ENCODE peak calls at places on chromosome 20, in ten cellular contexts. J is heart right ventricle, A is body of pancreas, W is dorsolateral prefrontal cortex, D is colonic mucosa, B is psoas muscle, G is suprapubic skin, Q is NB4, F is neural crest cell, V is HCT116. N is an unnamed sample.

GRCh38 chr20:7516631-7517051 is 423.6 kb downstream of the HAO1 start:
- DNase-seq in J (no peak), A (no peak), W (no peak), D (no peak), B (no peak), G (no peak), Q (no peak), F (no peak), V (no peak), N (no peak)

GRCh38 chr20:4559906-4560305 is 161.8 kb upstream of the PRND start:
- DNase-seq in J (no peak), A (no peak), W (no peak), D (no peak), B (no peak), G (no peak), Q (no peak), F (no peak), V (no peak), N (no peak)

GRCh38 chr20:23234311-23235078 is 116.1 kb upstream of the NXT1 start:
- DNase-seq in J (no peak), A (no peak), W (no peak), D (no peak), B (no peak), G (peak; percentile 26), Q (no peak), F (no peak), V (no peak), N (no peak)

GRCh38 chr20:41818369-41818768 is 200.2 kb upstream of the CHD6 start:
- DNase-seq in J (no peak), A (no peak), W (no peak), D (no peak), B (no peak), G (no peak), Q (no peak), F (no peak), V (no peak), N (no peak)

GRCh38 chr20:2470051-2470431 is 548 bp downstream of the SNRPB start:
- DNase-seq in J (peak; percentile 40), A (peak; percentile 34), W (peak; percentile 17), D (peak; percentile 54), B (peak; percentile 29), G (no peak), Q (peak; percentile 85), F (peak; percentile 36), V (no peak), N (peak; percentile 77)

GRCh38 chr20:21656299-21657067 is 49.0 kb upstream of the PAX1 start:
- DNase-seq in J (no peak), A (no peak), W (no peak), D (no peak), B (no peak), G (no peak), Q (no peak), F (no peak), V (no peak), N (no peak)

GRCh38 chr20:58669287-58670006 is 18.4 kb downstream of the STX16 start:
- DNase-seq in J (no peak), A (no peak), W (peak; percentile 54), D (no peak), B (no peak), G (no peak), Q (no peak), F (no peak), V (no peak), N (peak; percentile 46)

GRCh38 chr20:31678389-31679356 is 41.0 kb downstream of the COX4I2 start:
- DNase-seq in J (no peak), A (no peak), W (no peak), D (no peak), B (no peak), G (no peak), Q (no peak), F (no peak), V (no peak), N (no peak)

GRCh38 chr20:1392693-1393506 is at the start of gene FKBP1A:
- DNase-seq in J (peak; percentile 90), A (peak; percentile 92), W (peak; percentile 88), D (peak; percentile 93), B (peak; percentile 93), G (peak; percentile 92), Q (peak; percentile 95), F (peak; percentile 73), V (peak; percentile 78), N (peak; percentile 93)

GRCh38 chr20:22452442-22453011 is 131.8 kb downstream of the FOXA2 start:
- DNase-seq in J (no peak), A (no peak), W (no peak), D (no peak), B (no peak), G (no peak), Q (no peak), F (no peak), V (no peak), N (no peak)

GRCh38 chr20:62792940-62793756 is 3.1 kb upstream of the MRGBP start:
- DNase-seq in J (no peak), A (no peak), W (no peak), D (no peak), B (no peak), G (no peak), Q (no peak), F (no peak), V (no peak), N (no peak)

GRCh38 chr20:47502271-47502730 is 614 bp downstream of the NCOA3 start:
- DNase-seq in J (peak; percentile 19), A (peak; percentile 34), W (peak; percentile 12), D (peak; percentile 50), B (peak; percentile 17), G (no peak), Q (peak; percentile 56), F (peak; percentile 19), V (no peak), N (no peak)

GRCh38 chr20:32628960-32629530 is 43.9 kb upstream of the NOL4L start:
- DNase-seq in J (no peak), A (no peak), W (no peak), D (no peak), B (no peak), G (no peak), Q (no peak), F (no peak), V (no peak), N (no peak)

GRCh38 chr20:36887779-36888133 is 11.8 kb downstream of the TLDC2 start:
- DNase-seq in J (no peak), A (no peak), W (no peak), D (no peak), B (no peak), G (peak; percentile 26), Q (no peak), F (no peak), V (no peak), N (no peak)

DNA sequence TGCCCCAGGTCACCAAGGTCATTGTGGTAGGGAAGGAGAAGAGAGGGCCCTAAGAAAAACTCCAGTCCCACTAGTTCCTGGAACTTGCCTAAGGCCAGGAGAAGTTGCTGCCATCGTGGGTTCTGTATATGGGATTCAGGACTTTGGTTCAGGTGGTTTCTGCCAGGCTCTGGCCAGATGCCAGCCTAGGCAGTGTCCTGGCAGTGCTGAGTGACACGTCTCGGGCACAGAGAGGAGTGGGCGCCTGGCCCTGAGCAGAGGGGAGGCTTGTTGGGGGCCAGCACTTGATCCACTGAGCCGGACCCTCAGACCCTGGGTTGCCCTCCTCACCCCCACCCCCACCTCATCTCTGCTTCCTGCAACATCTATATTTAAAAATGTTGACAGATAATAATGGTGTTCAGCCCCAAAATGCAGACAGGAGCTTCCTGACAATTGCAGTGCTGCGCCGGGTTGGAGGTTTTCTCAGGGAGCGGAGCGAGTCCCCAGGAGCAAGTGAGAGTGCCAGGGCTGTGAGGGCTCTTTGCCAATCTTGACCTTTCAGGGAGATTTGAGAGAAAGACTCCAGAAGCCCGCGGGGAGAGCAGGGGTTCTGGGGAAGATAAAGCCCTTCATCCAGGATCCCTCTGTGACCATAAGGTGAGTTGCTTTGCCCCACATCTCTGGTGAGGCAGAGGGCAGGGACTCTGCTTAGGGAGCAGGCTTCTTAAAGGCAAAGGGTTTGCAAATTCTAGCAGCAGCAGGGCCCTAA is 72.0 kb downstream of the PHACTR3 start:
- DNase-seq in J (no peak), A (no peak), W (peak; percentile 84), D (no peak), B (no peak), G (no peak), Q (no peak), F (no peak), V (no peak), N (no peak)
- TF ChIP-seq CTCF in J (no peak), A (no peak), W (no peak), D (no peak), B (no peak), G (no peak), Q (no peak), F (no peak), V (no peak), N (no peak)

DNA sequence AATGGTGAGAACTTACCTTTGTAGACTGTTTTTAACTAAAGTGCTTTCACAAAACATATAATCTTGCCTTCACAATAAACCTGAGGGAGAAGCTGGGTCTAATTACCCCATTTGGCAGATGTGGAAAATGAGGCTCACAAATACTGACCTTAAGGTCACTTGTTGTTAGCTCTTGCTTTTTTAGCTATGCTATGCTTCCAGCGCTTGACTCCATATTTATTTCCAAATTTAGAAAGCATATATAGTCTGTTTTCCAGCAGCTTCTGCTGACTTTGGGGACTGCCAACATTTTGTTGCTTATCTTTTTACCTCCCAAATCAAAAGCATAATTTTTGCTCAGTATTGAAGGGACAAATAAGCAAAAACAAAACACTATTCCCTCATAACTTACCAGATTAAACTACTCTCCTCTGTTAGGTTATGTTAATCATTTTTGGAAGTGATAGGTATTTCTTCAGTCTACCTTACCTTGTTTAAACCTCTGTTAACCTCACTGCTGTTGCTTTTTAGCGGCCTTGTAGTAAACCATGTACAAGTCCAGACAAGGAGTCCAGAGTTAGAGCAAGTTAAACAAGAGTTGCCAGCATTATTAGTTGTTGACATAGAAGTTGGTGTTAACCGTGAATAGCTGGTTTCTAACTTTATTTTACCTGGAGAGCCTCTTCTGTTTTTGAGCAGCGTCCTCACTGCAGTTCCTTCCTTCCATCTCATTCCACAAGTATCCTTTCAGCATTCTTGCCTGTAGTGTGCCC is 4.9 kb upstream of the BTBD3 start:
- DNase-seq in J (no peak), A (no peak), W (no peak), D (no peak), B (no peak), G (no peak), Q (no peak), F (no peak), V (no peak), N (no peak)
- TF ChIP-seq CTCF in J (no peak), A (no peak), W (no peak), D (no peak), B (no peak), G (no peak), Q (no peak), F (no peak), V (no peak), N (no peak)

GRCh38 chr20:34654207-34654744 is 22.6 kb downstream of the PIGU start:
- DNase-seq in J (no peak), A (no peak), W (no peak), D (no peak), B (no peak), G (no peak), Q (no peak), F (no peak), V (no peak), N (no peak)
- TF ChIP-seq CTCF in J (no peak), A (no peak), W (no peak), D (no peak), B (no peak), G (no peak), Q (no peak), F (no peak), V (no peak), N (no peak)

GRCh38 chr20:43243672-43244269 is 54.1 kb upstream of the PTPRT start:
- DNase-seq in J (no peak), A (no peak), W (no peak), D (no peak), B (no peak), G (no peak), Q (peak; percentile 17), F (no peak), V (no peak), N (no peak)
- TF ChIP-seq CTCF in J (no peak), A (peak; percentile 7), W (peak; percentile 58), D (no peak), B (no peak), G (no peak), Q (peak; percentile 56), F (peak; percentile 24), V (no peak), N (no peak)

N was measured in GM13976.